ENCODE peak calls at places on chromosomes 16 and 17, in seven cellular contexts. L is PC-9, D is cardiac muscle cell, E is lung, J is AG04450, B is astrocyte of the spinal cord, T is PC-3. O is an unnamed sample.

GRCh38 chr17:4840893-4841242 is 7.7 kb downstream of the MINK1 start:
- DNase-seq in L (no peak), D (no peak), E (no peak), J (no peak), B (no peak), T (peak; percentile 34), O (no peak)

GRCh38 chr17:48025904-48026502 is 11.6 kb downstream of the COPZ2 start:
- DNase-seq in L (peak; percentile 49), D (peak; percentile 28), E (no peak), J (no peak), B (peak; percentile 25), T (peak; percentile 90), O (no peak)

GRCh38 chr17:1643293-1643998 is 2.1 kb downstream of the SCARF1 start:
- DNase-seq in L (peak; percentile 89), D (peak; percentile 23), E (peak; percentile 76), J (no peak), B (no peak), T (peak; percentile 68), O (peak; percentile 71)

GRCh38 chr16:65283238-65283651 is 161.4 kb upstream of the CDH11 start:
- DNase-seq in L (no peak), D (peak; percentile 14), E (no peak), J (no peak), B (peak; percentile 65), T (no peak), O (no peak)

GRCh38 chr16:61391835-61392234 is 644.4 kb downstream of the CDH8 start:
- DNase-seq in L (no peak), D (no peak), E (no peak), J (no peak), B (no peak), T (no peak), O (no peak)

GRCh38 chr17:28551421-28552186 is 820 bp downstream of the UNC119 start:
- DNase-seq in L (no peak), D (peak; percentile 16), E (no peak), J (no peak), B (no peak), T (no peak), O (no peak)

GRCh38 chr17:75980188-75981018 is 1.4 kb downstream of the TEN1 start:
- DNase-seq in L (no peak), D (no peak), E (no peak), J (no peak), B (no peak), T (no peak), O (peak; percentile 18)

GRCh38 chr17:66415366-66416206 is 113.2 kb downstream of the PRKCA start:
- DNase-seq in L (no peak), D (no peak), E (no peak), J (no peak), B (no peak), T (no peak), O (no peak)

GRCh38 chr16:7013990-7014389 is 318.7 kb upstream of the RBFOX1 start:
- DNase-seq in L (no peak), D (peak; percentile 1), E (no peak), J (no peak), B (no peak), T (peak; percentile 5), O (no peak)

GRCh38 chr16:23389201-23389600 is 63.8 kb downstream of the COG7 start:
- DNase-seq in L (no peak), D (no peak), E (no peak), J (no peak), B (no peak), T (no peak), O (no peak)

GRCh38 chr17:31072186-31072585 is 22.6 kb upstream of the NF1 start:
- DNase-seq in L (peak; percentile 46), D (peak; percentile 42), E (no peak), J (no peak), B (no peak), T (no peak), O (no peak)

GRCh38 chr17:42422958-42423712 is at the start of gene CAVIN1:
- DNase-seq in L (peak; percentile 97), D (peak; percentile 99), E (peak; percentile 98), J (peak; percentile 97), B (peak; percentile 99), T (no peak), O (no peak)

GRCh38 chr16:51353055-51353454 is 202.0 kb upstream of the SALL1 start:
- DNase-seq in L (no peak), D (no peak), E (no peak), J (no peak), B (no peak), T (no peak), O (no peak)

GRCh38 chr16:55876854-55877253 is 1.7 kb upstream of the CES5A start:
- DNase-seq in L (no peak), D (no peak), E (no peak), J (no peak), B (no peak), T (no peak), O (no peak)

GRCh38 chr16:57925310-57925709 is 45.6 kb downstream of the CNGB1 start:
- DNase-seq in L (no peak), D (no peak), E (no peak), J (no peak), B (peak; percentile 24), T (no peak), O (no peak)

GRCh38 chr17:732788-733720 is 658 bp downstream of the TLCD3A start:
- DNase-seq in L (peak; percentile 29), D (peak; percentile 38), E (peak; percentile 37), J (no peak), B (peak; percentile 37), T (peak; percentile 43), O (peak; percentile 49)

DNA sequence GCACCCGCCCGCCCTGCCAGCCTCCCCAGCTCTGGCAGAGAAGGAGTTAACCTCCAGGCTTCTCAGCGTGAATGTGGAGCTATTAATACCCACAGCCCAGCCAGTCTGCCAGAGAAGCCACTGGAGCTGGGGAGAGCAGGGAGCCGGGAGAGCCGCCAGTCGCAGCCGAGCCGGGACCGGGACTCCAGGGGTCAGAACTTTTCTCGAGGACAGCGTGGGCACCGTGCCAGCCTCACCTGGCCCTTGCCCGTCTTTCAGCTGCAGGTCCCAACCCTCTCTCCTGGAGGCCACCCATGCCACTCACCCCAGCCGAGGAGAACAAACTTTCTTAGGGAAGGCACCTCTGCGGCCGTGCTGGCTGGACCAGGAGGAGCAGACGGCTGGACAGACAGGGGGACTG is 33.8 kb upstream of the SBK1 start:
- DNase-seq in L (peak; percentile 25), D (peak; percentile 33), E (no peak), J (no peak), B (peak; percentile 2), T (no peak), O (no peak)
- H3K4me3 ChIP-seq in L (no peak overlapping the region), D (peak overlapping the region; percentile 41), E (no peak overlapping the region), J (no peak overlapping the region), B (no peak overlapping the region), T (no peak overlapping the region), O (no peak overlapping the region)

GRCh38 chr17:74380959-74381808 is 13.9 kb downstream of the GPR142 start:
- DNase-seq in L (no peak), D (no peak), E (no peak), J (no peak), B (no peak), T (no peak), O (no peak)

GRCh38 chr17:74379495-74380085 is 12.3 kb downstream of the GPR142 start:
- DNase-seq in L (peak; percentile 90), D (peak; percentile 91), E (peak; percentile 95), J (peak; percentile 27), B (peak; percentile 69), T (peak; percentile 92), O (peak; percentile 87)

GRCh38 chr17:74385201-74385600 is 17.9 kb downstream of the GPR142 start:
- DNase-seq in L (no peak), D (no peak), E (no peak), J (no peak), B (no peak), T (no peak), O (no peak)

GRCh38 chr17:74383140-74383539 is 15.8 kb downstream of the GPR142 start:
- DNase-seq in L (no peak), D (no peak), E (no peak), J (no peak), B (no peak), T (no peak), O (no peak)

GRCh38 chr17:74380086-74380958 is 13.0 kb downstream of the GPR142 start:
- DNase-seq in L (peak; percentile 51), D (peak; percentile 34), E (peak; percentile 40), J (no peak), B (no peak), T (peak; percentile 89), O (no peak)
- TF ChIP-seq CTCF in L (peak; percentile 59), D (no peak), E (no peak), J (no peak), B (no peak), T (peak; percentile 63), O (no peak)

GRCh38 chr17:7216242-7217112 is 3.2 kb downstream of the DLG4 start:
- DNase-seq in L (no peak), D (no peak), E (no peak), J (no peak), B (no peak), T (no peak), O (no peak)

GRCh38 chr17:7215652-7216139 is 3.9 kb downstream of the DLG4 start:
- DNase-seq in L (no peak), D (no peak), E (no peak), J (no peak), B (no peak), T (no peak), O (no peak)

GRCh38 chr17:7213895-7214299 is 5.7 kb downstream of the DLG4 start:
- DNase-seq in L (no peak), D (peak; percentile 86), E (no peak), J (no peak), B (peak; percentile 79), T (peak; percentile 49), O (peak; percentile 81)

GRCh38 chr17:7214300-7215135 is 5.1 kb downstream of the DLG4 start:
- DNase-seq in L (peak; percentile 100), D (peak; percentile 98), E (peak; percentile 99), J (peak; percentile 89), B (peak; percentile 98), T (peak; percentile 96), O (peak; percentile 98)

GRCh38 chr17:7215136-7215638 is 4.4 kb downstream of the DLG4 start:
- DNase-seq in L (no peak), D (no peak), E (no peak), J (no peak), B (no peak), T (peak; percentile 86), O (no peak)
- H3K4me3 ChIP-seq in L (no peak overlapping the region), D (peak overlapping the region; percentile 10), E (no peak overlapping the region), J (peak overlapping the region; percentile 58), B (peak overlapping the region; percentile 40), T (peak overlapping the region; percentile 63), O (no peak overlapping the region)

GRCh38 chr16:84183911-84184310 is 2.9 kb downstream of the TAF1C start:
- DNase-seq in L (no peak), D (no peak), E (no peak), J (no peak), B (no peak), T (no peak), O (no peak)
- TF ChIP-seq CTCF in L (peak; percentile 66), D (no peak), E (no peak), J (peak; percentile 23), B (peak; percentile 44), T (peak; percentile 27), O (no peak)

GRCh38 chr16:67580202-67580601 is 17.9 kb downstream of the CTCF start:
- DNase-seq in L (no peak), D (no peak), E (no peak), J (no peak), B (no peak), T (no peak), O (no peak)
- H3K4me3 ChIP-seq in L (no peak overlapping the region), D (no peak overlapping the region), E (no peak overlapping the region), J (no peak overlapping the region), B (no peak overlapping the region), T (no peak overlapping the region), O (no peak overlapping the region)

O was measured in GM12865.